ENCODE peak calls at places on chromosome 18, in five cellular contexts. One of them, this sample, is unnamed.

GRCh38 chr18:77071711-77072292 is 60.8 kb downstream of the MBP start:
- DNase-seq in bronchial epithelial cell: peak; percentile 58
- DNase-seq in lower lobe of right lung: no peak
- DNase-seq in psoas muscle: no peak
- DNase-seq in iPS DF 6.9: no peak
- DNase-seq in this sample: peak; percentile 70

GRCh38 chr18:58756148-58756547 is 84.9 kb downstream of the MALT1 start:
- DNase-seq in bronchial epithelial cell: no peak
- DNase-seq in lower lobe of right lung: no peak
- DNase-seq in psoas muscle: no peak
- DNase-seq in iPS DF 6.9: no peak
- DNase-seq in this sample: no peak

GRCh38 chr18:13797157-13797611 is 26.8 kb upstream of the MC5R start:
- DNase-seq in bronchial epithelial cell: peak; percentile 89
- DNase-seq in lower lobe of right lung: no peak
- DNase-seq in psoas muscle: no peak
- DNase-seq in iPS DF 6.9: no peak
- DNase-seq in this sample: no peak

GRCh38 chr18:32383040-32383819 is 87.5 kb downstream of the GAREM1 start:
- DNase-seq in bronchial epithelial cell: peak; percentile 100
- DNase-seq in lower lobe of right lung: no peak
- DNase-seq in psoas muscle: no peak
- DNase-seq in iPS DF 6.9: no peak
- DNase-seq in this sample: no peak

GRCh38 chr18:35117951-35118411 is 76.8 kb downstream of the MAPRE2 start:
- DNase-seq in bronchial epithelial cell: no peak
- DNase-seq in lower lobe of right lung: no peak
- DNase-seq in psoas muscle: peak; percentile 30
- DNase-seq in iPS DF 6.9: no peak
- DNase-seq in this sample: no peak

GRCh38 chr18:54043484-54044256 is 180.8 kb downstream of the MBD2 start:
- DNase-seq in bronchial epithelial cell: peak; percentile 61
- DNase-seq in lower lobe of right lung: no peak
- DNase-seq in psoas muscle: no peak
- DNase-seq in iPS DF 6.9: no peak
- DNase-seq in this sample: no peak

GRCh38 chr18:40159141-40160017 is 1795.7 kb upstream of the PIK3C3 start:
- DNase-seq in bronchial epithelial cell: peak; percentile 54
- DNase-seq in lower lobe of right lung: no peak
- DNase-seq in psoas muscle: no peak
- DNase-seq in iPS DF 6.9: peak; percentile 16
- DNase-seq in this sample: no peak

GRCh38 chr18:12254137-12254819 is at the start of gene CIDEA:
- DNase-seq in bronchial epithelial cell: no peak
- DNase-seq in lower lobe of right lung: no peak
- DNase-seq in psoas muscle: no peak
- DNase-seq in iPS DF 6.9: no peak
- DNase-seq in this sample: no peak

GRCh38 chr18:2657788-2658458 is 2.4 kb downstream of the SMCHD1 start:
- DNase-seq in bronchial epithelial cell: peak; percentile 63
- DNase-seq in lower lobe of right lung: no peak
- DNase-seq in psoas muscle: no peak
- DNase-seq in iPS DF 6.9: no peak
- DNase-seq in this sample: no peak

GRCh38 chr18:13611616-13612110 is 114.7 kb downstream of the FAM210A start:
- DNase-seq in bronchial epithelial cell: no peak
- DNase-seq in lower lobe of right lung: no peak
- DNase-seq in psoas muscle: peak; percentile 44
- DNase-seq in iPS DF 6.9: no peak
- DNase-seq in this sample: no peak

GRCh38 chr18:6487968-6488367 is 73.3 kb upstream of the L3MBTL4 start:
- DNase-seq in bronchial epithelial cell: no peak
- DNase-seq in lower lobe of right lung: no peak
- DNase-seq in psoas muscle: no peak
- DNase-seq in iPS DF 6.9: peak; percentile 48
- DNase-seq in this sample: no peak

GRCh38 chr18:35616664-35617423 is 35.3 kb downstream of the GALNT1 start:
- DNase-seq in bronchial epithelial cell: peak; percentile 96
- DNase-seq in lower lobe of right lung: peak; percentile 67
- DNase-seq in psoas muscle: no peak
- DNase-seq in iPS DF 6.9: no peak
- DNase-seq in this sample: peak; percentile 23

GRCh38 chr18:31185551-31185950 is 22.9 kb upstream of the DSC1 start:
- DNase-seq in bronchial epithelial cell: peak; percentile 96
- DNase-seq in lower lobe of right lung: no peak
- DNase-seq in psoas muscle: no peak
- DNase-seq in iPS DF 6.9: no peak
- DNase-seq in this sample: no peak

GRCh38 chr18:61883547-61883946 is 9.3 kb downstream of the RNF152 start:
- DNase-seq in bronchial epithelial cell: peak; percentile 20
- DNase-seq in lower lobe of right lung: no peak
- DNase-seq in psoas muscle: no peak
- DNase-seq in iPS DF 6.9: no peak
- DNase-seq in this sample: no peak

GRCh38 chr18:8615397-8616025 is 6.3 kb downstream of the RAB12 start:
- DNase-seq in bronchial epithelial cell: peak; percentile 89
- DNase-seq in lower lobe of right lung: no peak
- DNase-seq in psoas muscle: no peak
- DNase-seq in iPS DF 6.9: no peak
- DNase-seq in this sample: no peak

GRCh38 chr18:33557706-33558105 is 20.3 kb upstream of the ASXL3 start:
- DNase-seq in bronchial epithelial cell: peak; percentile 80
- DNase-seq in lower lobe of right lung: no peak
- DNase-seq in psoas muscle: no peak
- DNase-seq in iPS DF 6.9: no peak
- DNase-seq in this sample: no peak

GRCh38 chr18:63869374-63869773 is 18.1 kb upstream of the SERPINB2 start:
- DNase-seq in bronchial epithelial cell: peak; percentile 88
- DNase-seq in lower lobe of right lung: peak; percentile 48
- DNase-seq in psoas muscle: no peak
- DNase-seq in iPS DF 6.9: no peak
- DNase-seq in this sample: no peak

GRCh38 chr18:61546598-61546997 is 213.4 kb downstream of the CDH20 start:
- DNase-seq in bronchial epithelial cell: peak; percentile 80
- DNase-seq in lower lobe of right lung: no peak
- DNase-seq in psoas muscle: no peak
- DNase-seq in iPS DF 6.9: no peak
- DNase-seq in this sample: no peak

GRCh38 chr18:79533146-79533545 is 137.4 kb downstream of the NFATC1 start:
- DNase-seq in bronchial epithelial cell: no peak
- DNase-seq in lower lobe of right lung: peak; percentile 35
- DNase-seq in psoas muscle: no peak
- DNase-seq in iPS DF 6.9: no peak
- DNase-seq in this sample: no peak

GRCh38 chr18:79510046-79510685 is 114.4 kb downstream of the NFATC1 start:
- DNase-seq in bronchial epithelial cell: no peak
- DNase-seq in lower lobe of right lung: peak; percentile 18
- DNase-seq in psoas muscle: no peak
- DNase-seq in iPS DF 6.9: no peak
- DNase-seq in this sample: no peak

GRCh38 chr18:61471832-61472406 is 138.7 kb downstream of the CDH20 start:
- DNase-seq in bronchial epithelial cell: no peak
- DNase-seq in lower lobe of right lung: no peak
- DNase-seq in psoas muscle: no peak
- DNase-seq in iPS DF 6.9: no peak
- DNase-seq in this sample: no peak

GRCh38 chr18:2826581-2826980 is 20.2 kb upstream of the EMILIN2 start:
- DNase-seq in bronchial epithelial cell: no peak
- DNase-seq in lower lobe of right lung: no peak
- DNase-seq in psoas muscle: peak; percentile 41
- DNase-seq in iPS DF 6.9: no peak
- DNase-seq in this sample: no peak

DNA sequence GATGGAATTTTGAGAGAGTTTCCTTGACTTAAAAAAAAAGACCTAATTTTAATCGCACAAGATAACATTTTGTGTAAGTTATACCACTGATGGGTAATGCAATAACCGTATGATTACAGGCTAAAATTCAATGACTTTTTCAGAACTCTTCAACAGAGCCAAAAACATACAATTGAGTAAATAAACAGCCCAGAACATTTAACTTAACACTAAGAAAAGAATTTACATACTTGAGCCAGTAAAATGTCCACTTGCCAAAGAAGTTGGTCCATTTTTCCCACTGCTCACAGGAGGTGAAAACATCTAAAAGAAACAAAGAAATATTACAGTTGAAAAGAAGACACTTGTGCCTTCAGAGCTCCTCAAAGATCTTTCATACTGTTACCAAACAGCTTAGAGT is 2.9 kb downstream of the TCF4 start:
- DNase-seq in bronchial epithelial cell: no peak
- DNase-seq in lower lobe of right lung: no peak
- DNase-seq in psoas muscle: no peak
- DNase-seq in iPS DF 6.9: no peak
- DNase-seq in this sample: no peak
- H3K4me3 ChIP-seq in bronchial epithelial cell: no peak overlapping the region
- H3K4me3 ChIP-seq in lower lobe of right lung: peak overlapping the region; percentile 74
- H3K4me3 ChIP-seq in psoas muscle: peak overlapping the region; percentile 84
- H3K4me3 ChIP-seq in iPS DF 6.9: no peak overlapping the region
- H3K4me3 ChIP-seq in this sample: no peak overlapping the region

DNA sequence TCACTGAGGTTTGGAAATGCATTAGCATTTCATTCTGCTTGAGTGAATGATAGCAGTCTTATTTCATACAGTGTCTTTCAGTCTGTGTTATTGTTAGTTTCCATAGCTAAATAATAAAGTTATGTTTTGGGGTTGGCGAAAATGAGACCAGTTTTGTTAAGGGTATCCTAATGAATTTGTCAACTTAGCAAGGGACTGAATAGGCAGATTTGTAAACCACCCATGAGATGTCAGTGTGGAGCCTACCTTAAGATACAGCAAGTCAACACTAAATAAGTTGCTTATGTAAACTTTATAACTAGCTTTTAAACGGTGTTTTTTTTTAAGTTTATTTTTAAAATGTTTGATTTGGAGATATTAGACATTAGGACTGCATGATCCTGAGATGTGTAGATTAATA is 11.9 kb downstream of the NAPG start:
- DNase-seq in bronchial epithelial cell: no peak
- DNase-seq in lower lobe of right lung: no peak
- DNase-seq in psoas muscle: no peak
- DNase-seq in iPS DF 6.9: no peak
- DNase-seq in this sample: no peak
- H3K36me3 ChIP-seq in bronchial epithelial cell: peaks cover 3% of the 10 kb centered on the region
- H3K36me3 ChIP-seq in lower lobe of right lung: peaks cover 59% of the 10 kb centered on the region
- H3K36me3 ChIP-seq in psoas muscle: peaks cover 8% of the 10 kb centered on the region
- H3K36me3 ChIP-seq in iPS DF 6.9: no peaks in the 10 kb centered on the region
- H3K36me3 ChIP-seq in this sample: peaks cover 32% of the 10 kb centered on the region

GRCh38 chr18:50194623-50195532 is at the start of gene MYO5B:
- DNase-seq in bronchial epithelial cell: peak; percentile 58
- DNase-seq in lower lobe of right lung: peak; percentile 90
- DNase-seq in psoas muscle: peak; percentile 27
- DNase-seq in iPS DF 6.9: no peak
- DNase-seq in this sample: no peak

GRCh38 chr18:50190926-50191325 is 4.0 kb downstream of the MYO5B start:
- DNase-seq in bronchial epithelial cell: peak; percentile 88
- DNase-seq in lower lobe of right lung: no peak
- DNase-seq in psoas muscle: no peak
- DNase-seq in iPS DF 6.9: no peak
- DNase-seq in this sample: no peak

GRCh38 chr18:50195689-50196088 is 742 bp upstream of the MYO5B start:
- DNase-seq in bronchial epithelial cell: no peak
- DNase-seq in lower lobe of right lung: no peak
- DNase-seq in psoas muscle: no peak
- DNase-seq in iPS DF 6.9: no peak
- DNase-seq in this sample: no peak

GRCh38 chr18:50193796-50194622 is 938 bp downstream of the MYO5B start:
- DNase-seq in bronchial epithelial cell: no peak
- DNase-seq in lower lobe of right lung: no peak
- DNase-seq in psoas muscle: no peak
- DNase-seq in iPS DF 6.9: no peak
- DNase-seq in this sample: no peak

DNA sequence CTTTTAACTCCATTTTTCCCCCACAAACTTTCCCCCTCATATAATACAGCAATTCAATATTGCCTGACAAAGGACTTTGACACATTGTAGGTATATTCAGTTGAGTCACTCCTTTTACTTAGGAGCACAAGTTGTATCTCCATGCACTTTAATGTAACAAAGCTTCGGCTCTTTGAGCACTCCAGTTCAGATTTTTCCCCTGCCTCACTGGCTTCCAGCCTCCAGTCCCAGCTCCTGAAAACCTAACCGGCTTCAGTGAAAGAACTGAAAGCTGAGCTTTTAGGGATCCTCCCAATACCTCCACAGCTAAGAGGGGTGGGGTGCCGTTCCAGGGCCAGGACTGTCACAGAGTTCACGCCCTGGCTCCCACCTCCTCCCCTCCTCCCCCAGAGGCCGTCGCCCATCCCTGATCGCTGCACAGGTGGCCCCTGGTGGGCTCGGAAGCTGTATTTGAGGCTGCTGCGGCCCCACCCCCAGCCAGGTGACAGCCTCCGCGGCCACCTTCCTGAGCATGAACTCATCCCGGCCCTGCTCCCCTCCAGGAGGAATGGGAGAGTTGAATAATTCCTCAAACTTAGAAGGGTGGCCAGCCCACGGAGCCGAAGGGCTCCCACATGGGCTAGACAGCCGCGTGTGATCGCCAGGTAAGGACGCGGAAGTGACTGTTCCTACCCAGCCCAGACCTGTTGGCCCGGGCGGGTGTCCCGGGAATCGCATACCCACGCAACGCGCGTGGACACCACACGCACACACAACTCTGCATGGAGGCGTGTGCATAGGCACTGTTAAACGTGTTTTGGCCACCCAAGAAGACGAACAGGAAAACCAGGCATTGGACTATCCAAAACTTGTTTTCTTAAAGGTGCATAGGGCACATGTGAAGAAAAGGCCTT is 1.8 kb downstream of the MYO5B start:
- DNase-seq in bronchial epithelial cell: peak; percentile 29
- DNase-seq in lower lobe of right lung: peak; percentile 56
- DNase-seq in psoas muscle: no peak
- DNase-seq in iPS DF 6.9: no peak
- DNase-seq in this sample: no peak
- H3K27me3 ChIP-seq in bronchial epithelial cell: peaks cover 2% of the 10 kb centered on the region
- H3K27me3 ChIP-seq in lower lobe of right lung: peaks cover 45% of the 10 kb centered on the region
- H3K27me3 ChIP-seq in psoas muscle: peaks cover 22% of the 10 kb centered on the region
- H3K27me3 ChIP-seq in iPS DF 6.9: peaks cover 30% of the 10 kb centered on the region
- H3K27me3 ChIP-seq in this sample: peaks cover 13% of the 10 kb centered on the region

DNA sequence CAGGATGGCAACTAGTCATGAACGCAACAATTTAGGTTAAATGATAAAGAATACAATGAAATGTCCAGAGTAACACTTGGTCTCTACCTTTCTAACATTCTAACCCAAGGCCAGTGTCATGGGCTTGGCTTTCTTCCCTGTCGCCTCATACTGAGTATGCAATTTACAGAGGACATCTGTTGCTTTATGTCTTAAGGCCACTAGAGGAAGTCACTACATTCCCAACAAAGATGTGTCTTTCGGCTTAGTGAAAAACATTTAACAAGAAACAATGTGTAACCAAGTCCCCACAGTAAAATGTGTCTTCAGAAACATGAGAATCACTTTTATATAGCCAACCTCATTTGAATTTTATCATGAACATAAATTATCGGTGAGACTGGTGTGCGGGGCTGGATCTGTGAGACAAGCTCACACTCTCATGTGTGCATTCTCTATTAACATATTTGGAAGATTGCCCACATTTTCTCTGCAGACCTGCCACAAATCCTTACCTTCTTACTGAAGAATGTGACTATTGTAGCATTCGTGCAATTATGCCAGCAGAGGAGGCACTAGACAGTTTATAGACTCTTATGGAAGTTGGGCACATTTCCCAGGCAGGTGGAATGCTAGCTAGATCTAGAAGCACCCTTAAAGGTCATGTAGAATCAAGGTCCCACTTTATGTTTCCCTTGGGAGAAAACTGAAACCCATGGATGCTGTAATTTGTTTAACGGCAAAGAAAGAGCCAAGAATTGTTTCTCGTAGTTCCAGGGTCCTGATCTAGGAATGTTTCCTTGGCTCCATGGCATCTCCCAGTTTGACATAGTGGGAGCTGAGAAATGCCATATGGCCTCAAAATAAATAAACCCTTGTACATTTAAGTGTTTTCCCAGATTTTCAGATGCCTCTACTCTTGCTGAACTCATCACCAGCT is 101.8 kb downstream of the CD226 start:
- DNase-seq in bronchial epithelial cell: peak; percentile 4
- DNase-seq in lower lobe of right lung: no peak
- DNase-seq in psoas muscle: no peak
- DNase-seq in iPS DF 6.9: no peak
- DNase-seq in this sample: no peak
- H3K4me3 ChIP-seq in bronchial epithelial cell: no peak overlapping the region
- H3K4me3 ChIP-seq in lower lobe of right lung: no peak overlapping the region
- H3K4me3 ChIP-seq in psoas muscle: no peak overlapping the region
- H3K4me3 ChIP-seq in iPS DF 6.9: no peak overlapping the region
- H3K4me3 ChIP-seq in this sample: no peak overlapping the region

This sample was measured in effector memory CD4-positive, alpha-beta T cell.